ENCODE peak calls at places on chromosomes 3 and 15, in ten cellular contexts. R is thyroid gland, W is RWPE2, E is tibial artery, U is endodermal cell, Y is upper lobe of right lung, N is thoracic aorta, M is cardiac muscle cell, X is Peyer's patch, K is dorsolateral prefrontal cortex. H is an unnamed sample.

GRCh38 chr3:149384911-149385321 is 7.5 kb upstream of the TM4SF1 start:
- DNase-seq in R (no peak), W (no peak), E (no peak), U (peak; percentile 29), Y (no peak), N (no peak), M (peak; percentile 85), X (no peak), K (no peak), H (no peak)

GRCh38 chr15:27764339-27764738 is 334.8 kb downstream of the OCA2 start:
- DNase-seq in R (no peak), W (peak; percentile 45), E (no peak), U (peak; percentile 65), Y (no peak), N (no peak), M (no peak), X (no peak), K (no peak), H (no peak)

GRCh38 chr3:129485681-129486056 is 42.8 kb upstream of the RHO start:
- DNase-seq in R (peak; percentile 59), W (peak; percentile 94), E (peak; percentile 94), U (no peak), Y (peak; percentile 87), N (peak; percentile 68), M (peak; percentile 99), X (peak; percentile 34), K (no peak), H (no peak)

GRCh38 chr15:28919201-28919627 is 33.4 kb downstream of the APBA2 start:
- DNase-seq in R (peak; percentile 31), W (peak; percentile 63), E (no peak), U (peak; percentile 58), Y (peak; percentile 57), N (no peak), M (no peak), X (peak; percentile 21), K (no peak), H (no peak)

GRCh38 chr15:29740692-29741311 is 81.5 kb downstream of the TJP1 start:
- DNase-seq in R (no peak), W (no peak), E (no peak), U (no peak), Y (no peak), N (no peak), M (no peak), X (no peak), K (no peak), H (peak; percentile 39)

GRCh38 chr3:49772703-49773102 is 13.6 kb downstream of the IP6K1 start:
- DNase-seq in R (no peak), W (no peak), E (no peak), U (no peak), Y (no peak), N (no peak), M (no peak), X (no peak), K (no peak), H (no peak)

GRCh38 chr3:32890420-32891276 is 60.8 kb upstream of the CCR4 start:
- DNase-seq in R (no peak), W (peak; percentile 48), E (no peak), U (no peak), Y (no peak), N (no peak), M (no peak), X (no peak), K (no peak), H (no peak)

GRCh38 chr15:75008249-75009017 is 13.1 kb downstream of the SCAMP5 start:
- DNase-seq in R (no peak), W (no peak), E (no peak), U (no peak), Y (no peak), N (no peak), M (no peak), X (no peak), K (no peak), H (no peak)

GRCh38 chr3:13123765-13124164 is 50.5 kb upstream of the IQSEC1 start:
- DNase-seq in R (no peak), W (peak; percentile 34), E (no peak), U (peak; percentile 22), Y (no peak), N (no peak), M (no peak), X (no peak), K (no peak), H (no peak)

GRCh38 chr3:71728632-71729342 is 3.6 kb upstream of the EIF4E3 start:
- DNase-seq in R (no peak), W (no peak), E (no peak), U (peak; percentile 88), Y (no peak), N (no peak), M (no peak), X (no peak), K (no peak), H (no peak)

GRCh38 chr3:16993227-16993626 is 108.5 kb downstream of the PLCL2 start:
- DNase-seq in R (no peak), W (no peak), E (no peak), U (no peak), Y (no peak), N (no peak), M (peak; percentile 66), X (no peak), K (no peak), H (no peak)

GRCh38 chr3:183812746-183813445 is 12.5 kb downstream of the MAP6D1 start:
- DNase-seq in R (no peak), W (no peak), E (no peak), U (no peak), Y (no peak), N (no peak), M (no peak), X (no peak), K (no peak), H (no peak)

GRCh38 chr3:123640311-123641083 is 55.6 kb upstream of the HACD2 start:
- DNase-seq in R (no peak), W (no peak), E (no peak), U (no peak), Y (no peak), N (no peak), M (no peak), X (no peak), K (no peak), H (no peak)

GRCh38 chr3:158679547-158680000 is 7.1 kb upstream of the LXN start:
- DNase-seq in R (no peak), W (no peak), E (no peak), U (no peak), Y (no peak), N (no peak), M (peak; percentile 29), X (no peak), K (no peak), H (no peak)

GRCh38 chr3:143731776-143732175 is 116.5 kb downstream of the SLC9A9 start:
- DNase-seq in R (peak; percentile 2), W (no peak), E (no peak), U (no peak), Y (no peak), N (no peak), M (no peak), X (no peak), K (no peak), H (peak; percentile 62)

DNA sequence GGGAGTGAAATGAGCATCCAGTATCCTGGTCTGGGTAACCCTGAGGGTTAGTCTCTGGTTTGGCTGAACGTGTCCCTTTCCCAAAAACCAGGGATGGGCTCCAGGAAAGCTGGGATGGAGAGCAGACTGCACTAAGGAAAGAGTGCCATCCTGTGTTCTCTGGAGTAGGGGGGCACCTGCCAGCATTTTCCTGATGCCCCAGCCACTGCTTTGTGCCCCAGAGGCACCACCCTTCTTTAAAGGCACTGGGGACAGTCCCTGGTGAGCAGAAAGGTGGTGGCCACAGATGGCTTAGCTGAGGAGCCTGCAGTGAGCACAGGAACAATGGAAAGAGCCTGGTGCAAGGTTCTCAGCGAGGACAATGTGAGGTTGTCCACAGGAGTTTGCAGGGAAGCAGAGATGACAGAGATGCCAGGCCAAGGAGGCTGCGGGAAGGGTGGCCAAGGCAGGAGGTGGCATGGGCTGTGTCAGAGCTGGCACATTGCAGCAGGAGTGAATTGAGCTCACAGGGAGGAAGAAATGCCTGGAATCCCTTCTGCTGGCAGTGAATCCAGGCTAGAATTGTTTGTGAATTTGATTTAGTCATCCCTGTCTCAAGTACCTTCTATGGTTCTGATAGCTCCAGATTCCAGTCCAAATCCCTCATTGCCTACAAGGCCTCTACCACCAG is 39.9 kb downstream of the AMOTL2 start:
- DNase-seq in R (peak; percentile 6), W (no peak), E (no peak), U (peak; percentile 68), Y (no peak), N (no peak), M (peak; percentile 41), X (no peak), K (no peak), H (no peak)
- H3K27ac ChIP-seq in R (peak overlapping the region; percentile 63), W (peak overlapping the region; percentile 100), E (peak overlapping the region; percentile 93), U (peak overlapping the region; percentile 69), Y (peak overlapping the region; percentile 76), N (peak overlapping the region; percentile 87), M (peak overlapping the region; percentile 38), X (no peak overlapping the region), K (no peak overlapping the region), H (no peak overlapping the region)

DNA sequence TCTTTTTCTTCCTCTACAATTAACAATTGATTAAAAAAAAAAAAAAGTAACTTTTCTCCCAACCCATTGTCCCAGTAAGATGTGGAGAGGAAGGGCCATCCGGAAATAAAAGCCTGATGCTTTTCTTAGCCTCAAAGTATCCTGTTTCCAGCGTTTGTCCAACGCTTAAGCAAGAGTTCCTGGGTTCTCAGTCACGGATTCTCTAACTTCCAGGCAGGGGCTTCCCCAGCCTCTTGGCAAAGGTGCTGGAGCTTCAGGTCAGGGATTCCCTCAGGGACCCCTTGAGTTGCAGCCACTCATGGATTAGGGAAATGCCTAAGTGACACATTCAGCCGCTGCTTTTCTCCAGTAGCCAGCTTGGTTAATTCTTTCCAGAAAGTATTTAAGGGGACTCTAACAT is 22.3 kb upstream of the C2CD4B start:
- DNase-seq in R (no peak), W (no peak), E (no peak), U (no peak), Y (no peak), N (no peak), M (no peak), X (no peak), K (no peak), H (no peak)
- H3K4me3 ChIP-seq in R (no peak overlapping the region), W (no peak overlapping the region), E (no peak overlapping the region), U (no peak overlapping the region), Y (no peak overlapping the region), N (no peak overlapping the region), M (no peak overlapping the region), X (no peak overlapping the region), K (no peak overlapping the region), H (no peak overlapping the region)

DNA sequence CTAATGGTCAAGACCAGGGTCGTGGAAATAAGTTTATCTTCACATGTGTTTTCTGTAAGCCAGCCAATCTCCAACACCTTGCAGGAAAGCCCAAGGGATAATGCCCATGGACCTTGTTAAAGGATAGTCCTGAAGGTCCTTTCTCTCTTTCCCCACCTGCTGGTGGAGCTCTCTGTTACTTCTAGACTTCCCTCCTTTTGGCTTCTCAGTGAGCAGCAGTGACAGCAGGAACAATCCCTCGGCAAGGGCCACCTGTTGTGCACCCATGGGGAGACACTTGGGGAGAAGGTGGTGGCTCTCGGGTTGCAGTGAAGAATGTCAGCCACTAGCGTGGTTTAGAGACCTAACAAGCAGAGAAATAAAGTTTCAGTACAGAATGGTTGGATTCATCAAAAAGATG is 84.0 kb upstream of the OSBPL11 start:
- DNase-seq in R (no peak), W (no peak), E (no peak), U (peak; percentile 61), Y (no peak), N (no peak), M (no peak), X (no peak), K (no peak), H (peak; percentile 36)
- TF ChIP-seq CTCF in R (no peak), W (no peak), E (no peak), U (peak; percentile 70), Y (no peak), N (no peak), M (no peak), X (no peak), K (no peak), H (peak; percentile 36)

GRCh38 chr15:91235376-91235775 is 135.3 kb downstream of the SV2B start:
- DNase-seq in R (no peak), W (no peak), E (no peak), U (no peak), Y (no peak), N (no peak), M (no peak), X (no peak), K (no peak), H (no peak)
- H3K27ac ChIP-seq in R (no peak overlapping the region), W (no peak overlapping the region), E (no peak overlapping the region), U (no peak overlapping the region), Y (no peak overlapping the region), N (no peak overlapping the region), M (no peak overlapping the region), X (no peak overlapping the region), K (no peak overlapping the region), H (no peak overlapping the region)